ENCODE peak calls at places on chromosomes 4 and X, in five cellular contexts. B is neural progenitor cell, Z is SK-N-SH, G is PC-3, O is hepatocyte. W is an unnamed sample.

GRCh38 chr4:41541697-41542096 is 3.7 kb downstream of the LIMCH1 start:
- DNase-seq in B (no peak), Z (no peak), G (no peak), O (peak; percentile 8), W (peak; percentile 33)

GRCh38 chr4:8534129-8534528 is 46.1 kb upstream of the GPR78 start:
- DNase-seq in B (no peak), Z (no peak), G (peak; percentile 92), O (peak; percentile 89), W (no peak)

GRCh38 chr4:89681219-89681618 is 155.7 kb downstream of the SNCA start:
- DNase-seq in B (peak; percentile 52), Z (no peak), G (no peak), O (peak; percentile 66), W (no peak)

GRCh38 chr4:101556845-101557244 is 209.5 kb upstream of the PPP3CA start:
- DNase-seq in B (no peak), Z (no peak), G (no peak), O (no peak), W (no peak)

GRCh38 chr4:81620442-81620841 is 148.7 kb upstream of the RASGEF1B start:
- DNase-seq in B (no peak), Z (no peak), G (no peak), O (no peak), W (peak; percentile 37)

GRCh38 chrX:20237864-20238263 is 28.8 kb downstream of the RPS6KA3 start:
- DNase-seq in B (no peak), Z (no peak), G (peak; percentile 22), O (no peak), W (peak; percentile 46)

GRCh38 chrX:9749141-9749540 is 16.5 kb downstream of the GPR143 start:
- DNase-seq in B (no peak), Z (no peak), G (no peak), O (no peak), W (no peak)

GRCh38 chr4:184250795-184251679 is 33.4 kb upstream of the ENPP6 start:
- DNase-seq in B (peak; percentile 64), Z (peak; percentile 70), G (peak; percentile 64), O (peak; percentile 76), W (peak; percentile 81)

GRCh38 chrX:50514811-50515210 is 44.2 kb upstream of the DGKK start:
- DNase-seq in B (no peak), Z (no peak), G (no peak), O (no peak), W (no peak)

GRCh38 chrX:105424729-105425128 is 204.2 kb upstream of the TEX13A start:
- DNase-seq in B (no peak), Z (no peak), G (no peak), O (no peak), W (no peak)

GRCh38 chr4:61024610-61025009 is 175.5 kb upstream of the ADGRL3 start:
- DNase-seq in B (no peak), Z (no peak), G (no peak), O (no peak), W (no peak)

GRCh38 chr4:165537028-165537648 is 158.3 kb downstream of the CPE start:
- DNase-seq in B (peak; percentile 73), Z (peak; percentile 32), G (peak; percentile 77), O (peak; percentile 76), W (peak; percentile 55)

GRCh38 chr4:81818385-81818784 is 346.7 kb upstream of the RASGEF1B start:
- DNase-seq in B (no peak), Z (no peak), G (no peak), O (peak; percentile 29), W (no peak)

GRCh38 chr4:102356562-102357202 is 11.4 kb upstream of the SLC39A8 start:
- DNase-seq in B (no peak), Z (no peak), G (no peak), O (peak; percentile 30), W (no peak)

GRCh38 chrX:15686818-15687685 is 22.4 kb upstream of the CLTRN start:
- DNase-seq in B (peak; percentile 80), Z (peak; percentile 63), G (peak; percentile 81), O (peak; percentile 84), W (peak; percentile 63)

GRCh38 chrX:55759478-55759877 is 41.9 kb downstream of the RRAGB start:
- DNase-seq in B (no peak), Z (no peak), G (peak; percentile 16), O (no peak), W (no peak)

GRCh38 chr4:808860-809570 is 16.9 kb downstream of the CPLX1 start:
- DNase-seq in B (no peak), Z (no peak), G (no peak), O (no peak), W (no peak)

GRCh38 chr4:89878611-89879010 is 16.0 kb upstream of the MMRN1 start:
- DNase-seq in B (no peak), Z (no peak), G (no peak), O (no peak), W (peak; percentile 3)

GRCh38 chrX:40778861-40779575 is 43.7 kb upstream of the MED14 start:
- DNase-seq in B (no peak), Z (no peak), G (peak; percentile 87), O (no peak), W (peak; percentile 69)

GRCh38 chr4:65007841-65008439 is 598.7 kb upstream of the TECRL start:
- DNase-seq in B (peak; percentile 73), Z (peak; percentile 8), G (peak; percentile 86), O (peak; percentile 71), W (peak; percentile 55)

GRCh38 chrX:55924574-55924973 is 207.0 kb downstream of the RRAGB start:
- DNase-seq in B (no peak), Z (no peak), G (no peak), O (no peak), W (no peak)

GRCh38 chrX:110015027-110015426 is 12.1 kb downstream of the TMEM164 start:
- DNase-seq in B (no peak), Z (no peak), G (no peak), O (no peak), W (no peak)

GRCh38 chr4:80237992-80238391 is 28.5 kb upstream of the FGF5 start:
- DNase-seq in B (no peak), Z (no peak), G (peak; percentile 75), O (no peak), W (peak; percentile 96)

GRCh38 chrX:7515681-7516413 is 327.1 kb upstream of the VCX start:
- DNase-seq in B (no peak), Z (no peak), G (peak; percentile 29), O (no peak), W (peak; percentile 31)

GRCh38 chr4:138821321-138821720 is 194.3 kb upstream of the NOCT start:
- DNase-seq in B (no peak), Z (no peak), G (no peak), O (no peak), W (no peak)

GRCh38 chr4:181646864-181647263 is 596.3 kb upstream of the TENM3 start:
- DNase-seq in B (no peak), Z (no peak), G (no peak), O (no peak), W (peak; percentile 33)

GRCh38 chrX:44748014-44748413 is 95.8 kb upstream of the DUSP21 start:
- DNase-seq in B (no peak), Z (peak; percentile 40), G (peak; percentile 21), O (no peak), W (peak; percentile 59)

DNA sequence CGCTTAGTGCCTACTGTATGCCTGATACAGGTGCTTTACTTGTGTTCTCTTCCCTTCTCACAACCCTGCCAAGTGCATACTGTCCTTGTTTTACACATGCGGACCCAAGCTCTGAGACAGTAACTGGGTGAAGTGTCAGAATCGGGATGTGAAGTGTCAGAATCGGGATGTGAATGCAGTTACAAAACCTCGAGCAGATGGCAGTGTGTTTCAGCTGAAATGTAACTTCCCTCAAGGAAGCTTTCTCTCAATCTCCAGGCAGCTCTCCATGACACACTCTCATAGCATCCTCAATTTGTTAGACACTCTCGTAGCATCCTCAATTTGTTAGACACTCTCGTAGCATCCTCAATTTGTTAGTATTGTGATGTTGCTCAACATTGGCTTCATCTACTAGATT is 1.0 kb upstream of the HPSE start:
- DNase-seq in B (no peak), Z (no peak), G (no peak), O (no peak), W (peak; percentile 18)
- TF ChIP-seq EZH2phosphoT487 in B (no peak), Z (no peak), G (no peak), O (no peak), W (no peak)

GRCh38 chr4:158290912-158291311 is 80.6 kb downstream of the TMEM144 start:
- DNase-seq in B (no peak), Z (no peak), G (no peak), O (no peak), W (no peak)

GRCh38 chr4:158291334-158292055 is 81.2 kb downstream of the TMEM144 start:
- DNase-seq in B (no peak), Z (no peak), G (no peak), O (no peak), W (no peak)

GRCh38 chr4:158282252-158282651 is 72.0 kb downstream of the TMEM144 start:
- DNase-seq in B (no peak), Z (no peak), G (peak; percentile 42), O (no peak), W (peak; percentile 70)

GRCh38 chr4:158280856-158281255 is 70.6 kb downstream of the TMEM144 start:
- DNase-seq in B (no peak), Z (peak; percentile 29), G (no peak), O (no peak), W (peak; percentile 34)

DNA sequence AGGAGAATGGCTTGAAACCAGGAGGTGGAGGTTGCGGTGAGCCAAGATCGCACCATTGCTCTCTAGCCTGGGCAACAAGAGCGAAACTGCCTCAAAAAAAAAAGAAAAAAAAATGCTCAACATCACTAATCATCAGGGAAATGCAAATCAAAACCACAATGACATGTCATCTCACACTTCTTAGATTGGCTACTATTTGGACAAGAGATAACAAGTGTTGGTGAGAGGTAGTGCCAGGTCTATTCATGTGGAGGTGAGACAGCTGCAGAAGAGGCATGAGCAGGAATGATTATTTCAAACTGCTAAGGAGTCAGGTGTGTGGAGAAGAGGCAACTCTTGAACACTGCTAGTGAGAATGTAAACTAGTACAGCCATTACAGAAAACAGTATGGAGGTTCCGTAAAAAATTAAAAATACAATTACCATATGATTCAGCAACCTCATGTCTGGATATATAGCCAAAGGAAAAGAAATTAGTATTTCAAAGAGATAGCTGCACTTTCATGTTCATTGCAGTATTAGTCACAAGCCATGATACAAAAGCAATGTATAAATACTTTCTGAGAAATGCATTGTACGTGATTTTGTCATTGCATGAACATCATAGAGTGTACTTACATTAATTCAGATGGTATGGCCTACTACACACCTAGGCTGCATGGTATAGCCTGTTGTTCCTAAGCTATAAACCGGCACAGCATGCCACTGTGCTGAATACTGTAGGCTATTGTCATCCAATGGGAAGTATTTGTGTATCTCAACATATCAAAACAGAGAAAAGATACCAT is 75.3 kb downstream of the TMEM144 start:
- DNase-seq in B (no peak), Z (no peak), G (no peak), O (no peak), W (no peak)
- TF ChIP-seq EZH2phosphoT487 in B (no peak), Z (no peak), G (no peak), O (no peak), W (no peak)

DNA sequence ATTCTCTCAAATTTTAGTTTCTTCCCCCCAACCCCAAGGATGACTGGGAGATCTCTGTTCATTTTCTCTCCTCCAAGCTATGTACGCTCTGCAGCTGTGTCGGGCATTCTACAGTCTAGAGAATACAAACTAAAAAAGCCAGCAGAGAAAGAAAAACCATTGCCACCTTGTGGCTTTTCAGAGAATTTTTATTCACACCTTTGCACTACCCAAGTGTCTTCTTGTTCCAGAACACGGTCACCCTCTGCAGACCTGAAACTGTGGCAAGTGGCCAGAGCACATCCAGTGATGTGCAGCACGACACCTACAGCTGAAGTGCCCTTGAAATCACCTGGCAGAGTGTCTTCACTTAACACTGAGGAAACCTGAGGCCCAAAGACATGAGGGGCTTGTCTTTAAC is 68.6 kb downstream of the CHST7 start:
- DNase-seq in B (peak; percentile 12), Z (peak; percentile 15), G (peak; percentile 34), O (peak; percentile 12), W (peak; percentile 36)
- TF ChIP-seq EZH2phosphoT487 in B (no peak), Z (no peak), G (no peak), O (no peak), W (no peak)

GRCh38 chr4:6032249-6033244 is 14.3 kb upstream of the C4orf50 start:
- DNase-seq in B (peak; percentile 14), Z (no peak), G (no peak), O (no peak), W (no peak)
- TF ChIP-seq EZH2phosphoT487 in B (no peak), Z (no peak), G (no peak), O (no peak), W (no peak)